ENCODE peak calls at places on chromosome 7, in eight cellular contexts. A is AG09309, H is cardiac fibroblast, P is breast epithelium, W is lower leg skin, K is fibroblast of lung, M is AG04449, U is glutamatergic neuron. I is an unnamed sample.

GRCh38 chr7:110375068-110375467 is 715.9 kb upstream of the LRRN3 start:
- DNase-seq in A (no peak), H (no peak), P (no peak), W (no peak), K (no peak), M (no peak), U (no peak), I (no peak)

GRCh38 chr7:464712-465461 is 54.8 kb downstream of the PDGFA start:
- DNase-seq in A (peak), H (peak), P (peak), W (no peak), K (peak), M (no peak), U (no peak), I (no peak)

GRCh38 chr7:93245525-93246432 is 13.6 kb downstream of the VPS50 start:
- DNase-seq in A (peak), H (peak), P (no peak), W (no peak), K (peak), M (no peak), U (no peak), I (no peak)

GRCh38 chr7:46830-47140 is 145.6 kb upstream of the FAM20C start:
- DNase-seq in A (no peak), H (no peak), P (peak), W (peak), K (no peak), M (no peak), U (no peak), I (no peak)

GRCh38 chr7:11533229-11533820 is 298.7 kb downstream of the THSD7A start:
- DNase-seq in A (no peak), H (peak), P (no peak), W (no peak), K (no peak), M (no peak), U (no peak), I (no peak)

GRCh38 chr7:84251183-84251845 is 56.7 kb upstream of the SEMA3A start:
- DNase-seq in A (peak), H (peak), P (no peak), W (no peak), K (peak), M (peak), U (no peak), I (no peak)

GRCh38 chr7:74084722-74085578 is 1.3 kb downstream of the LIMK1 start:
- DNase-seq in A (no peak), H (no peak), P (no peak), W (peak), K (no peak), M (no peak), U (no peak), I (no peak)

GRCh38 chr7:151381333-151382078 is 28.3 kb downstream of the WDR86 start:
- DNase-seq in A (no peak), H (no peak), P (no peak), W (no peak), K (no peak), M (no peak), U (no peak), I (no peak)

GRCh38 chr7:3244241-3244814 is 56.7 kb upstream of the SDK1 start:
- DNase-seq in A (no peak), H (peak), P (no peak), W (no peak), K (peak), M (no peak), U (no peak), I (peak)

GRCh38 chr7:28414453-28414852 is 2.1 kb downstream of the CREB5 start:
- DNase-seq in A (no peak), H (no peak), P (no peak), W (no peak), K (no peak), M (no peak), U (no peak), I (no peak)

GRCh38 chr7:28408974-28409715 is 3.2 kb upstream of the CREB5 start:
- DNase-seq in A (peak), H (peak), P (peak), W (peak), K (peak), M (peak), U (peak), I (no peak)

GRCh38 chr7:28410628-28411578 is 1.4 kb upstream of the CREB5 start:
- DNase-seq in A (no peak), H (peak), P (no peak), W (no peak), K (peak), M (no peak), U (peak), I (no peak)

GRCh38 chr7:28409716-28410627 is 2.3 kb upstream of the CREB5 start:
- DNase-seq in A (no peak), H (peak), P (peak), W (no peak), K (peak), M (no peak), U (peak), I (no peak)

GRCh38 chr7:28411876-28412662 is at the start of gene CREB5:
- DNase-seq in A (no peak), H (no peak), P (no peak), W (no peak), K (no peak), M (no peak), U (no peak), I (no peak)
- TF ChIP-seq CTCF in A (no peak), H (no peak), P (no peak), W (no peak), K (peak), M (no peak), U (no peak), I (no peak)

DNA sequence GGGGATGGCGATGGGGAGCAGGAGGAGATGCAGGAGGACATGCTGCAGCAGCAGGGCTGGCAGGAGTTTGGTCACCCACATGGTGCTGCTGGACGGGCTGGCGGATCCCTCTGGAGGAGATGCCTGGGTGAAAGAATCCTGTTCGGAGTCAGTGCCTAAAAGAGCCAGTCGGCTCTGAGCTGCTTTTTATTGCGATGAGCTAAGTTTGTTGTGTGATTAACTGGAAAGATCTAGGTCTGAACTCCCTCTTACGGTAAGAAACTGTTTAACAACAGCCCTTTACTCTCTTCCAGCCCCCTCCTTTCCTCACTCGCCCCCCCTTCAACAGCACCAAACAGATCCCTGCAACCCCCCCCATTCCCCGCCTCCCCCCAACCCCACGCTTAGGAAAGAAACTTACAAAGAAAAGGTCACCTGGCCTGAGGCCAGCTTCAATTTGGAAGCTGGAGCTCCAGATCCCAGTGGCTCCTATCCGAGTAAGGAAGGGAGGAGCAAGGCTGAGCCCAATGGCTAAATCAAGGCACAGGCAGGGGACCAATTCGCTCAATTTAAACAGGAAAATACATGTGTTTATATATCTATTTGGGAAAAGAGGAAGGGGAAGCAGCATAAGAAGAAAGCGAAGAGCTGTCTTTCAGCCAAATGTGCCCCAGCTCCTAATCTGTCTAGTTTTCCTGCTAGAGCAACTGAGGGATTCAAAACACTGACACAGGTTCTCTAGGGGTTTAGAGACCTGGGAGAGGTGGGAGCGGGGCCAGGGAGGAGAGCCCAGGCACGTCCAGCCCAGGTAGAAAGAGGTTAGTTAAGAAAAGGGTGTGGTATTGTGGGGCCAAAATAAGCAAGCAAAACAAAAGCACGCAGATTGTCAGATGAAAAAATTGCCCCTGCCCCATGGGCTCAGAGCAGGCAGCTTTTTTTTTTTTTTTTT is at the start of gene HGF:
- DNase-seq in A (peak), H (peak), P (peak), W (peak), K (peak), M (no peak), U (peak), I (peak)
- TF ChIP-seq CTCF in A (peak), H (peak), P (no peak), W (no peak), K (peak), M (peak), U (no peak), I (no peak)

GRCh38 chr7:134113655-134114054 is 13.5 kb upstream of the LRGUK start:
- DNase-seq in A (no peak), H (no peak), P (no peak), W (no peak), K (no peak), M (no peak), U (no peak), I (no peak)

GRCh38 chr7:134104166-134104565 is 23.0 kb upstream of the LRGUK start:
- DNase-seq in A (no peak), H (no peak), P (no peak), W (no peak), K (no peak), M (no peak), U (no peak), I (no peak)

GRCh38 chr7:134108803-134109202 is 18.3 kb upstream of the LRGUK start:
- DNase-seq in A (no peak), H (no peak), P (no peak), W (no peak), K (no peak), M (no peak), U (no peak), I (no peak)
- TF ChIP-seq CTCF in A (no peak), H (no peak), P (no peak), W (no peak), K (no peak), M (no peak), U (no peak), I (no peak)

GRCh38 chr7:101216860-101217387 is 457 bp downstream of the PLOD3 start:
- DNase-seq in A (no peak), H (no peak), P (no peak), W (no peak), K (no peak), M (no peak), U (no peak), I (no peak)
- TF ChIP-seq CTCF in A (peak), H (no peak), P (no peak), W (no peak), K (peak), M (peak), U (no peak), I (no peak)

GRCh38 chr7:159071260-159071659 is 73.4 kb downstream of the VIPR2 start:
- DNase-seq in A (no peak), H (no peak), P (no peak), W (no peak), K (no peak), M (no peak), U (no peak), I (peak)
- TF ChIP-seq CTCF in A (no peak), H (no peak), P (no peak), W (no peak), K (no peak), M (no peak), U (no peak), I (no peak)

GRCh38 chr7:29807179-29807841 is 1.0 kb downstream of the WIPF3 start:
- DNase-seq in A (no peak), H (no peak), P (no peak), W (no peak), K (no peak), M (no peak), U (no peak), I (no peak)
- TF ChIP-seq CTCF in A (no peak), H (no peak), P (no peak), W (no peak), K (no peak), M (no peak), U (no peak), I (no peak)

GRCh38 chr7:37450035-37450434 is 1.4 kb upstream of the ELMO1 start:
- DNase-seq in A (no peak), H (no peak), P (no peak), W (no peak), K (no peak), M (no peak), U (no peak), I (no peak)
- TF ChIP-seq CTCF in A (no peak), H (no peak), P (no peak), W (no peak), K (no peak), M (no peak), U (no peak), I (no peak)

GRCh38 chr7:155698633-155699032 is 54.2 kb downstream of the RBM33 start:
- DNase-seq in A (no peak), H (no peak), P (no peak), W (no peak), K (no peak), M (no peak), U (no peak), I (no peak)
- TF ChIP-seq CTCF in A (no peak), H (no peak), P (no peak), W (no peak), K (no peak), M (no peak), U (no peak), I (no peak)

DNA sequence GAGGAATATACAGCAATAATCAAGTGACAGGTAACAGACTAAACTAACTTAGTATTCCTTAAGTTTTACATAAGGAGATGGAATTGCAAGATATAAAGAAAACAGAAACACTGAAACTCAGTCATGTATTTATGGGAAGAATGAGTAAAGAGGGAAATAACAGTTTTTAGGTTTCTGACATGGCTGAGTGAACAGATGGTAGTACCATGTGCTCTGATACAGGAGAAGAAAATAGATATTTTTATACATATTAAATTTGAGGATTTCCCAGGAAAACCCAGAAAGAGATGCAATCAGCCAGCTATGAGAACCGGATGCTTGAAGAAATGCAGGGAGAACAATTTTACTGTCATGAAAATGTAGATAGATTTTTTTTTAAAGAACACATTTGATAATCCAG is 669.5 kb upstream of the GRM3 start:
- DNase-seq in A (no peak), H (no peak), P (no peak), W (no peak), K (no peak), M (no peak), U (no peak), I (no peak)
- TF ChIP-seq CTCF in A (no peak), H (no peak), P (no peak), W (no peak), K (no peak), M (no peak), U (no peak), I (no peak)

I was measured in vagina.